ENCODE peak calls at places on chromosomes 2 and 18, in ten cellular contexts. K, W, A, P, J, E, L, M, V and H are unnamed samples.

GRCh38 chr2:12718662-12719399 is 2.1 kb downstream of the TRIB2 start:
- DNase-seq in E (no peak), J (no peak), W (no peak), M (peak), V (no peak), L (peak), A (peak), K (peak), P (no peak), H (peak)

GRCh38 chr2:39660612-39661196 is 5.0 kb upstream of the TMEM178A start:
- DNase-seq in A (no peak), V (no peak), E (no peak), M (no peak), K (peak), J (no peak), W (no peak), L (no peak), P (no peak), H (no peak)

GRCh38 chr18:9474103-9474982 is 970 bp upstream of the RALBP1 start:
- DNase-seq in K (peak), W (no peak), M (no peak), P (peak), V (peak), E (no peak), L (no peak), A (no peak), J (peak), H (no peak)

GRCh38 chr18:36279001-36279400 is 18.5 kb upstream of the FHOD3 start:
- DNase-seq in K (no peak), P (no peak), V (no peak), W (no peak), M (no peak), L (no peak), J (no peak), A (no peak), E (no peak), H (no peak)

GRCh38 chr2:16189851-16190160 is 249.5 kb downstream of the MYCN start:
- DNase-seq in K (no peak), P (no peak), A (no peak), L (no peak), M (no peak), J (no peak), E (no peak), V (no peak), W (no peak), H (no peak)

GRCh38 chr2:197647961-197648690 is 27.3 kb downstream of the RFTN2 start:
- DNase-seq in P (peak), V (peak), J (no peak), A (no peak), L (no peak), K (peak), M (no peak), W (no peak), E (no peak), H (peak)

GRCh38 chr2:225100856-225101294 is 58.6 kb upstream of the DOCK10 start:
- DNase-seq in L (peak), W (no peak), M (no peak), J (no peak), V (peak), A (no peak), P (peak), E (no peak), K (peak), H (peak)

GRCh38 chr18:48167901-48168300 is 237.4 kb upstream of the SMAD2 start:
- DNase-seq in M (no peak), E (no peak), P (no peak), J (no peak), A (no peak), W (no peak), L (no peak), V (no peak), K (no peak), H (no peak)

GRCh38 chr18:9568186-9568585 is 46.2 kb downstream of the PPP4R1 start:
- DNase-seq in M (no peak), W (no peak), J (no peak), P (no peak), E (no peak), A (no peak), V (no peak), L (no peak), K (no peak), H (no peak)

GRCh38 chr18:36157441-36157840 is 27.7 kb downstream of the ELP2 start:
- DNase-seq in M (no peak), J (no peak), W (no peak), V (no peak), L (no peak), K (peak), P (no peak), A (no peak), E (no peak), H (no peak)

GRCh38 chr18:36693931-36694661 is 134.7 kb downstream of the TPGS2 start:
- DNase-seq in K (no peak), L (no peak), J (peak), E (no peak), P (no peak), A (no peak), V (peak), M (no peak), W (no peak), H (no peak)

GRCh38 chr2:160736148-160736547 is 242.5 kb upstream of the RBMS1 start:
- DNase-seq in W (no peak), L (no peak), A (no peak), P (no peak), J (no peak), M (no peak), V (no peak), E (no peak), K (no peak), H (no peak)

GRCh38 chr2:229860334-229860733 is 61.5 kb downstream of the TRIP12 start:
- DNase-seq in A (no peak), W (no peak), M (no peak), L (no peak), J (no peak), V (no peak), K (no peak), E (no peak), P (no peak), H (no peak)

GRCh38 chr2:33377048-33377447 is 99.4 kb upstream of the RASGRP3 start:
- DNase-seq in W (no peak), E (no peak), K (no peak), A (no peak), J (no peak), V (no peak), P (no peak), M (no peak), L (no peak), H (no peak)

GRCh38 chr2:135792401-135793152 is 44.4 kb downstream of the LCT start:
- DNase-seq in J (no peak), L (no peak), A (no peak), M (no peak), K (no peak), E (no peak), V (no peak), P (no peak), W (no peak), H (no peak)

GRCh38 chr2:120710256-120710655 is 25.4 kb upstream of the GLI2 start:
- DNase-seq in L (no peak), P (peak), J (no peak), A (no peak), E (no peak), V (peak), K (peak), W (no peak), M (no peak), H (no peak)

GRCh38 chr2:219293736-219294201 is 14.6 kb downstream of the DNAJB2 start:
- DNase-seq in W (no peak), J (no peak), L (no peak), A (no peak), V (no peak), P (no peak), K (no peak), E (no peak), M (no peak), H (no peak)

GRCh38 chr2:9232886-9233285 is 26.3 kb downstream of the ASAP2 start:
- DNase-seq in L (no peak), J (no peak), A (no peak), W (no peak), V (no peak), M (no peak), E (no peak), P (no peak), K (peak), H (peak)

GRCh38 chr2:239943991-239944441 is 81.1 kb downstream of the NDUFA10 start:
- DNase-seq in P (no peak), J (no peak), K (no peak), E (no peak), L (no peak), A (peak), M (no peak), W (no peak), V (no peak), H (no peak)

GRCh38 chr2:54773838-54774237 is 50.4 kb downstream of the EML6 start:
- DNase-seq in W (no peak), E (no peak), K (peak), A (no peak), L (no peak), P (no peak), J (peak), V (no peak), M (no peak), H (no peak)

GRCh38 chr2:72271766-72272615 is 124.3 kb upstream of the CYP26B1 start:
- DNase-seq in E (no peak), A (no peak), J (peak), K (no peak), M (no peak), P (no peak), W (no peak), V (no peak), L (peak), H (peak)

GRCh38 chr2:39913648-39914456 is 134.8 kb upstream of the THUMPD2 start:
- DNase-seq in K (peak), E (peak), A (no peak), V (peak), P (peak), W (peak), M (peak), L (peak), J (peak), H (peak)

GRCh38 chr2:233999182-233999581 is 51.3 kb upstream of the SPP2 start:
- DNase-seq in W (no peak), A (no peak), V (no peak), K (no peak), E (no peak), L (no peak), J (no peak), P (no peak), M (no peak), H (no peak)

GRCh38 chr2:69917854-69918253 is 2.9 kb downstream of the MXD1 start:
- DNase-seq in J (no peak), L (peak), P (peak), E (no peak), V (peak), A (no peak), W (no peak), M (no peak), K (peak), H (peak)

GRCh38 chr2:231162036-231162345 is 36.4 kb upstream of the ARMC9 start:
- DNase-seq in V (peak), L (peak), P (peak), K (peak), W (no peak), J (no peak), A (no peak), M (no peak), E (no peak), H (peak)

GRCh38 chr2:204673877-204674276 is 128.6 kb downstream of the PARD3B start:
- DNase-seq in L (peak), K (peak), E (no peak), J (no peak), A (no peak), W (no peak), V (no peak), P (no peak), M (no peak), H (peak)

GRCh38 chr2:212451786-212452200 is 86.8 kb downstream of the ERBB4 start:
- DNase-seq in E (no peak), L (peak), K (peak), P (peak), M (peak), A (no peak), V (peak), J (no peak), W (no peak), H (peak)

GRCh38 chr2:161121622-161122021 is 38.6 kb upstream of the TANK start:
- DNase-seq in L (no peak), V (no peak), M (no peak), W (no peak), P (no peak), J (no peak), K (no peak), A (no peak), E (no peak), H (no peak)

GRCh38 chr2:106159867-106160785 is 34.0 kb downstream of the UXS1 start:
- DNase-seq in V (no peak), P (no peak), E (no peak), K (no peak), M (no peak), L (no peak), A (no peak), J (no peak), W (no peak), H (no peak)

GRCh38 chr2:166135152-166135848 is 7.5 kb upstream of the SCN1A start:
- DNase-seq in P (no peak), K (no peak), V (no peak), E (no peak), A (no peak), J (no peak), W (no peak), M (no peak), L (no peak), H (no peak)

GRCh38 chr18:6543330-6543908 is 128.7 kb upstream of the L3MBTL4 start:
- DNase-seq in L (peak), E (no peak), P (no peak), K (peak), A (no peak), W (no peak), V (no peak), J (no peak), M (no peak), H (peak)

GRCh38 chr2:235570966-235571692 is 77.3 kb downstream of the AGAP1 start:
- DNase-seq in A (no peak), M (no peak), W (no peak), E (no peak), L (no peak), K (no peak), P (no peak), V (no peak), J (no peak), H (no peak)

GRCh38 chr2:201452856-201453643 is 1.5 kb downstream of the STRADB start:
- DNase-seq in L (no peak), M (no peak), P (no peak), A (no peak), V (no peak), E (no peak), K (no peak), J (no peak), W (no peak), H (no peak)

GRCh38 chr2:3007135-3007534 is 370.5 kb downstream of the EIPR1 start:
- DNase-seq in J (no peak), P (no peak), K (no peak), M (no peak), W (no peak), L (no peak), A (no peak), E (no peak), V (no peak), H (no peak)

GRCh38 chr2:66573866-66574265 is 138.9 kb downstream of the MEIS1 start:
- DNase-seq in V (no peak), P (no peak), M (no peak), A (no peak), E (no peak), L (no peak), W (no peak), K (peak), J (no peak), H (no peak)

GRCh38 chr2:166344286-166345113 is 31.2 kb downstream of the SCN9A start:
- DNase-seq in E (no peak), L (peak), M (no peak), P (peak), A (no peak), W (no peak), J (no peak), K (peak), V (peak), H (no peak)

GRCh38 chr2:23426284-23426905 is 41.4 kb downstream of the KLHL29 start:
- DNase-seq in V (no peak), A (no peak), E (no peak), P (peak), K (peak), J (no peak), L (no peak), W (no peak), M (no peak), H (no peak)

GRCh38 chr2:12304494-12305228 is 412.1 kb upstream of the TRIB2 start:
- DNase-seq in E (no peak), P (peak), L (no peak), A (no peak), M (no peak), K (peak), W (no peak), V (no peak), J (no peak), H (no peak)

GRCh38 chr2:12199661-12200258 is 453.3 kb downstream of the LPIN1 start:
- DNase-seq in L (no peak), V (no peak), P (no peak), K (no peak), M (no peak), J (no peak), A (no peak), E (no peak), W (no peak), H (no peak)

GRCh38 chr18:65057439-65058083 is 693.3 kb upstream of the CDH7 start:
- DNase-seq in M (no peak), V (no peak), P (no peak), L (no peak), E (no peak), J (no peak), A (no peak), K (peak), W (no peak), H (no peak)
- H3K4me3 ChIP-seq in M (no peak), V (no peak), P (no peak), L (no peak), E (no peak), J (no peak), A (no peak), K (no peak), W (no peak), H (no peak)

DNA sequence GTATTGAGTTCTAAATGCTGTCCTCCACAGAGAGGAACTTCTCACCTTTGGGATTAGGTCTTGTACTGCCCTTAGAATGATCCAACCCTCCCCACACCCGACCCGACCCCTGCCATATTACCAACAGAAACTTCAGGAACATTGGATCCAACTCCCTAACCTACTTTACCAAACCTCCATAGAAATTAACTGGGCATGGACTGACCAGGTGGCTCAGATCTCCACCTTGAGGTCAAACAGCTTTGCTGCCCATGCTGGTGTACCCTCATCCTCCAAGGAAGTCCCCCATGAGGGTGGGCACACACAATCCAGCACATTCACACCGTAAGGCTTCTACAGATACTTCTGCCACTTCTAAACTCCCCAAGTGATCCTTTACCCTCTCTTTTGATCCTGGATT is 21.5 kb downstream of the NFE2L2 start:
- DNase-seq in W (no peak), M (no peak), L (no peak), J (no peak), E (no peak), A (no peak), P (no peak), K (no peak), V (no peak), H (no peak)
- H3K4me3 ChIP-seq in W (no peak), M (no peak), L (no peak), J (no peak), E (no peak), A (no peak), P (peak), K (peak), V (no peak), H (no peak)

GRCh38 chr18:69953191-69953590 is 5.5 kb upstream of the CD226 start:
- DNase-seq in E (no peak), A (no peak), J (no peak), M (no peak), L (no peak), P (no peak), K (no peak), V (no peak), W (no peak), H (no peak)
- H3K4me3 ChIP-seq in E (no peak), A (no peak), J (no peak), M (no peak), L (no peak), P (no peak), K (no peak), V (no peak), W (no peak), H (no peak)

GRCh38 chr2:90077948-90078347 is 1386.5 kb downstream of the RPIA start:
- DNase-seq in J (no peak), L (no peak), M (no peak), K (no peak), E (no peak), P (no peak), W (no peak), V (no peak), A (no peak), H (no peak)
- H3K4me3 ChIP-seq in J (no peak), L (no peak), M (no peak), K (no peak), E (no peak), P (no peak), W (no peak), V (no peak), A (no peak), H (no peak)